ENCODE peak calls at places on chromosomes 11 and 22, in five cellular contexts. I is CD4-positive, CD25-positive, alpha-beta regulatory T cell; S is upper lobe of right lung; V is cardiac muscle cell; L is ovary. J is an unnamed sample. For H3K4me1, the result is how much of the 10 kb centered on the place peaks cover.

GRCh38 chr11:4059424-4059823 is 35.2 kb upstream of the RRM1 start:
- DNase-seq in L (no peak), V (no peak), I (no peak), S (no peak), J (no peak)

GRCh38 chr22:39351689-39352214 is 2.0 kb downstream of the SYNGR1 start:
- DNase-seq in S (no peak), L (no peak), I (no peak), V (no peak), J (peak)

GRCh38 chr11:8233691-8234424 is 29.8 kb downstream of the LMO1 start:
- DNase-seq in S (no peak), L (no peak), V (peak), I (no peak), J (no peak)

GRCh38 chr11:73965764-73966121 is 14.9 kb downstream of the DNAJB13 start:
- DNase-seq in V (no peak), I (no peak), L (no peak), S (no peak), J (no peak)

GRCh38 chr11:24400059-24400665 is 96.7 kb upstream of the LUZP2 start:
- DNase-seq in V (no peak), S (no peak), I (no peak), L (no peak), J (no peak)

GRCh38 chr11:73173755-73174494 is 31.8 kb upstream of the FCHSD2 start:
- DNase-seq in I (no peak), L (peak), V (peak), S (no peak), J (no peak)

GRCh38 chr11:10108901-10109665 is 184.9 kb downstream of the SBF2 start:
- DNase-seq in L (peak), V (peak), S (no peak), I (no peak), J (no peak)

GRCh38 chr11:119664063-119664572 is 64.9 kb downstream of the NECTIN1 start:
- DNase-seq in L (no peak), S (no peak), I (no peak), V (no peak), J (no peak)

GRCh38 chr11:45651841-45652745 is 13.3 kb downstream of the CHST1 start:
- DNase-seq in S (peak), V (no peak), I (no peak), L (no peak), J (no peak)

GRCh38 chr11:112212710-112213109 is 13.5 kb upstream of the PTS start:
- DNase-seq in S (no peak), V (no peak), I (no peak), L (no peak), J (no peak)

GRCh38 chr11:32902089-32902665 is 9.6 kb downstream of the QSER1 start:
- DNase-seq in I (no peak), V (no peak), S (peak), L (no peak), J (no peak)

GRCh38 chr11:88284306-88285057 is 53.1 kb downstream of the CTSC start:
- DNase-seq in S (no peak), L (no peak), I (no peak), V (peak), J (no peak)

GRCh38 chr22:46769191-46769675 is 6.8 kb downstream of the TBC1D22A start:
- DNase-seq in I (no peak), V (no peak), L (no peak), S (no peak), J (no peak)

GRCh38 chr11:115207166-115207591 is 297.0 kb downstream of the CADM1 start:
- DNase-seq in I (no peak), S (no peak), V (no peak), L (no peak), J (no peak)

GRCh38 chr11:78851883-78852586 is 277.4 kb upstream of the NARS2 start:
- DNase-seq in L (no peak), V (no peak), I (no peak), S (no peak), J (no peak)

GRCh38 chr11:72821920-72822799 is 7.9 kb downstream of the ATG16L2 start:
- DNase-seq in I (peak), L (peak), S (peak), V (peak), J (no peak)

GRCh38 chr22:36417281-36417686 is 29.5 kb upstream of the MYH9 start:
- DNase-seq in I (no peak), S (peak), L (no peak), V (no peak), J (no peak)

GRCh38 chr11:20658135-20658534 is 11.3 kb upstream of the NELL1 start:
- DNase-seq in L (no peak), V (no peak), I (no peak), S (no peak), J (no peak)

GRCh38 chr22:30822216-30823014 is 127.7 kb downstream of the OSBP2 start:
- DNase-seq in S (peak), L (no peak), I (no peak), V (no peak), J (no peak)
- H3K4me3 ChIP-seq in S (peak), L (no peak), I (no peak), V (peak), J (peak)

GRCh38 chr11:61359541-61359940 is 2.1 kb downstream of the CYB561A3 start:
- DNase-seq in V (no peak), L (no peak), S (no peak), I (no peak), J (no peak)
- H3K4me1 ChIP-seq in V (under half), L (under half), S (under half), I (under half), J (under half)

DNA sequence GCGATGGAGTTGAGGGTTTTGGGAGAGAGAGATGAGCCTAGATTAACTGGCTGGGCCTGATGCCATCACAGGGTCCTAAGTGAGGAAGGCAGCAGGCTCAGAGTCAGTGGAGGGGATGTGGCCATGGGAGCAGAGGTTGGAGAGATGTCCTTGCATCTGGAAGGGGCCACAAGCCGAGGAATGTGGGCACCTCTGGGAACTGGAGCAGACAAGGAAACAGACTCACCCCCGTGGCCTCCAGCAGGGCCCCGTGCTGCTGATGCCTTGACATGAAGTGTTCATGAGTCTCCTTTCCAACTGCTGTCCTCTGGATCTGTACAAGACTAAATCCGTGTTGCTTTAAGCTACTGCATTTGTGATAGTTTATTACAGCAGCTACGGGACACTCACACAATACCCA is 49.2 kb downstream of the SHISAL1 start:
- DNase-seq in I (no peak), S (peak), L (no peak), V (no peak), J (no peak)
- H3K4me3 ChIP-seq in I (no peak), S (no peak), L (no peak), V (no peak), J (no peak)

DNA sequence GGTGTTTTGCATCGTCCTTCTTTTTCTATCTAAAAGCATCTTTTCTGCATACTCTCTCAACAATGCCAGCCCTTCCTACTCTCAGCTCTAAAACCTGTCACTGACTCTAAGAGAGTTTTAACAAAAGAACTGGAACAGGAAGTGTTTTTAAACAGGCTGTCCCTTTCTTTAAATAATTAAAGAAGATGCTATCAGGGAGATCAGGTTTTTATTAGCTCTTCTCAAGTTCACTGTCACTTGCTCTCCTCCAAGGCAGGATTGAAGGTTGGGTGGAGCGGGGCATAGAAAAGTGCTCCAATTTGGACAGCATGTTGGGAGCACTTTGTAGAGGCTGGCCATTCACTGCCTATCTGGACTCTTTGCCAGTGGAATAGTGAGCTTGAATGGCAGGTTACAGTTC is 56.4 kb upstream of the BARX2 start:
- DNase-seq in S (no peak), V (no peak), I (no peak), L (no peak), J (no peak)
- H3K4me1 ChIP-seq in S (under half), V (under half), I (under half), L (under half), J (under half)

DNA sequence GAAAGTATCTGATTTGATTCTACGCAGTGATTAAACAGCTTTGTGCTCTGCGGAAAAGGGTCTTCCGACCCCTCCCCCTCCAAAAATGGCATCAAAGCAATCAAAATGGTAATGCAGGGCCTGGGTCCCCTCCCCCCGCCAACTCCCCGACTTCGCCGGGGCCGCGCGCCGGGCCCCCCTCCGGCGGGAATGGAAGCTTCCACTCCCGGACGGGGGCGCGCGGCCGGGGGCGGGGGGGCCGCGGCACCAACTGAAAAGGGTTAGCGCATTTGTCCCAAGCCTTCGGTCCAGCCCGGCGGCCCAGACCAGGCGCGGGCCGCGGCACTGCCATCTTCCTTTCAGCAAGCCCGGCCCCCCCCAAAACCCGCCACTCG is 2.9 kb downstream of the PHF21B start:
- DNase-seq in I (no peak), L (peak), S (no peak), V (no peak), J (no peak)
- H3K4me3 ChIP-seq in I (no peak), L (peak), S (peak), V (peak), J (peak)

GRCh38 chr11:75606099-75606498 is 44.0 kb downstream of the SERPINH1 start:
- DNase-seq in S (no peak), L (no peak), I (no peak), V (no peak), J (no peak)

GRCh38 chr11:75615709-75616108 is 53.1 kb downstream of the MAP6 start:
- DNase-seq in S (no peak), L (no peak), V (no peak), I (no peak), J (no peak)

GRCh38 chr11:75611823-75612222 is 49.8 kb downstream of the SERPINH1 start:
- DNase-seq in I (no peak), V (no peak), S (no peak), L (no peak), J (no peak)
- H3K4me1 ChIP-seq in I (under half), V (under half), S (under half), L (under half), J (under half)

DNA sequence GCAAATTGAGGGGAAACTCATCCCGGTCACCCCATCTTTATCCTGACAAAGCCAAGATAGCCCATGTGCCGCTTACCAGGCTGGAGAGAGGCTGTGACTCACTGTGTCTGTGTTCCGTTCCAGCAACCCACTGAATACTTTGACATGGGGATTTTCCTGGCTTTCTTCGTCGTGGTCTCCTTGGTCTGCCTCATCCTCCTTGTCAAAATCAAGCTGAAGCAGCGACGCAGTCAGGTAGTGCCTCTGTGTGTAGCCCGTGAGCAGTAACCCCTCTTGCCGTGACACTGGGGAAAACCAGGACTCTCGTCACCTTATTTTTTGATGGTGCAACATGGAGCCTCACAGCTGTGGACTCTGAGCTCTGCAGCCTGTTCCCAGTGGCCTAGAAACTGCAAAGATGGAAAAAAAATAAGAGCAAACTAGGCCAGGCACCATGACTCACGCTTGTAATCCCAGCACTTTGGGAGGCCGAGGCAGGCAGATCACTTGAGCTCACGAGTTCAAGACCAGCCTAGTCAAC is 16.9 kb downstream of the C22orf31 start:
- DNase-seq in S (no peak), I (no peak), V (peak), L (no peak), J (no peak)
- H3K4me3 ChIP-seq in S (no peak), I (no peak), V (no peak), L (no peak), J (no peak)

DNA sequence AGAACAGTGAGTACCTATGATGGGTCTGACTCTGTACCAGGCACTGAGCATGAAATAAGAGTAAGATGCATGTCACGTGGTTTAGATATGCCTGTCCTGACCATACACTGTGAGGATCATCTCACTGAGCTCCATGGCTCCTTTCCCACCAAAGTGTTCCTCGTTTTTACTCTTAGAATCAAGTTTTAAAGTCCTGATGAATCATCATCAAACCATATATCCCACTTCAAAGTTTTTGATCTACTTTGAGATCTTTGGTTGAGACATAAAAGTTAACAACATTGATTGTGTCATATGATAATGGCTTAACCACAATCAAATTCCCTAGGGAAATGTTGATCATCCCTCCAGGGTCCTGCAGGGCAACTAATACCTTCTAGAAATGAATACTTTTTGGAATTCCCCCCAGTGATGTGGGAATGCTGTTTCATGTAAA is 12.8 kb downstream of the ETS1 start:
- DNase-seq in I (no peak), S (no peak), L (no peak), V (no peak), J (no peak)
- H3K4me1 ChIP-seq in I (under half), S (under half), L (under half), V (under half), J (under half)

GRCh38 chr22:19111140-19111539 is 11.1 kb downstream of the DGCR2 start:
- DNase-seq in S (peak), I (no peak), L (no peak), V (no peak), J (no peak)

GRCh38 chr22:19108807-19109197 is 13.4 kb downstream of the DGCR2 start:
- DNase-seq in V (no peak), S (no peak), I (no peak), L (no peak), J (no peak)

GRCh38 chr22:19110064-19110458 is 12.2 kb downstream of the DGCR2 start:
- DNase-seq in S (peak), I (no peak), V (no peak), L (no peak), J (no peak)

GRCh38 chr22:19107730-19108074 is 14.5 kb downstream of the DGCR2 start:
- DNase-seq in I (no peak), V (no peak), L (no peak), S (no peak), J (no peak)

DNA sequence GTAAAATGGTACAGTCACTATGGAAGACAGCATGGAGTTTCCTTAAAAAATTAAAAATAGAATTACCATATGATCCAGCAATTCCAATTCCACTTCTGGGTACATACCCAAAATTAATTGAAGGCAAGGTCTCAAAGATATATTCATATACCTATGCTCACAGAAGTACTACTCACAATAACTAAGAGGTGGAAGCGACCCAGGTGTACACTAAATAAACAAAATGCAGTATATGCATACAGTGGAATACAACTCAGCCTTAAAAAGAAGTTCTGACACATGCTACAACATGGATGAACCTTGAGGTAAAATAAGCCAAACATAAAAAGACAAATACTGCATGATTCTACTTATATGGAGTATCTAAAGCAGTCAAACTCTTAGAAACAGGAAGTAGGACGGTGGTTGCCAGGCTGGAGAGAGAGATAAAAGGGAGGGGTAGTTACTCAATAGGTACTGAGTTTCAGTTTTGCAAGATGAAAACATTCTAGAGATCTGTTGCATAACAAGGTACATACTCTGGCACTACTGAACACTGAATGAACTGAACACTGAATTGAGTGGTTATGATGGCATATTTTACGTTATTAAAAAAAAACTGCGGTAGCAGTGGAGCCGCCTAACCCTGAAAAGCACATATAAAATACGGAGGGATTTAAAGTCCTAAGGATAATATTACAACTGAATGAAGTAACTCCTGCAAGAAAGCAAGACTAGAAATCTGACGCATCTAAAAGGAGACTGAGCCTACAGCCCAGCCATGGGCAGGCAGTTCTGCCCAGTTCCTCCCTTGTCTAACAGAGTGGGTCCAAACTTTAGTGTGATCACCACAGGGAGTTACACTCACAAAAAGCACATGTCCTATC is 12.8 kb downstream of the DGCR2 start:
- DNase-seq in V (peak), S (peak), I (peak), L (peak), J (no peak)
- H3K4me3 ChIP-seq in V (no peak), S (peak), I (peak), L (no peak), J (no peak)

DNA sequence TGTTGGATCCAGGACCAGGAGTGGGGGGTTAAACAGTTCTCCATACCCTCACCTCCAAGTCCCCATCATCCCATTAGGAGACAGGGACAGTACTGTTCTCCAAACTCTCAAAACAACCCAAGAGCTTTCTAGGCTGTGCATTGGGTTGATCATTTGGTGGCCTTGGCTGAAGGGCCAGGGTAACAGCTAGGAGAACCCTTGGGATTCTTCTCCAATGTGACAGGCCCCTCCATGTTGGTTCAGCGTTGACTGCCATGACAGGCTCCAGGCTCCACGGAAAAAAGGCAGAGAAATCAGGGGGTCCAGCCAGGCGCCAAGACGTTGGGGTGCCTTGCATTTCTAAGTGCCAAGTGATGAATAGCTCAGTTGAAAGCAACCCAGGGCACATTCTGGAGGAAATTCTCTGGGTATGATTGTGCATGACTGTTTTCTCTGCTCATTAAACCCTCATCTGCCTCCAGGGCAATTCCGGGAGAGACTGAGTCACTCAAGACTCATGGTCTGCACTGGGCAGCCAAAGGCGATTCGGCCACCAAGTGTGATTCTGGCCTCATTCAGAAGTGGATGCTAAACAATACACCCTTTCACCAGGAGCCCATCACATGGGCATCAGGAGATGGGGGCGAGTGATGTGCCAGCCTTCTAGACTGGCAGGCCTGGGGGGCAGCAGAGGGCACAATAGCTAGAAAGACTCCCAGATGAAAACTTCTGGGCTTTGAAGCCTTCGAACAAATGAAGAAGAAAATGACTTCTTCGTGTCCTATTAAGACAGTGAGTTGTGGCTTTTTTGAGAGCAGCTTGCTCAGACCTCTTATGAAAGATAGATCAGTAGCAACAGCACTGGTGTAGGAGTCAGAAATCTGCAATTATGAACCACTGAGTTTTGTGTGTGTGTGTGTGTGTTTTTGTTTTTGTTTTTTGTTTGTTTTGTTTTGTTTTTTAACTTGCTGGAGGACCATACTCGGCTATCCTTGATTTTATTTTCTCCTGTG is 27.7 kb downstream of the CD44 start:
- DNase-seq in I (no peak), L (no peak), V (peak), S (no peak), J (no peak)
- H3K4me1 ChIP-seq in I (half or more), L (under half), V (under half), S (half or more), J (half or more)